ENCODE peak calls at places on chromosomes 12 and 14, in four cellular contexts. W is Right ventricle myocardium superior; T is GM03348; Y is stimulated activated CD4-positive, alpha-beta T cell treated with anti-CD3 and anti-CD28 coated beads, Interleukin-12 subunit alpha, Interleukin-12 subunit beta, amount 100 ng/mL, for 4 hours. S is an unnamed sample.

GRCh38 chr14:102317564-102318248 is 1.8 kb upstream of the ZNF839 start:
- DNase-seq in W (no peak), T (no peak), Y (no peak), S (peak; percentile 46)

GRCh38 chr14:75257241-75257640 is 21.4 kb upstream of the FOS start:
- DNase-seq in W (no peak), T (no peak), Y (no peak), S (peak; percentile 64)

GRCh38 chr12:38823743-38824142 is 81.6 kb downstream of the CPNE8 start:
- DNase-seq in W (no peak), T (no peak), Y (no peak), S (no peak)

GRCh38 chr12:5269846-5270245 is 162.1 kb upstream of the NTF3 start:
- DNase-seq in W (no peak), T (no peak), Y (no peak), S (no peak)

GRCh38 chr12:123131291-123131831 is 19.5 kb downstream of the PITPNM2 start:
- DNase-seq in W (no peak), T (no peak), Y (no peak), S (no peak)

GRCh38 chr14:43408472-43408871 is 1098.6 kb downstream of the FSCB start:
- DNase-seq in W (no peak), T (no peak), Y (no peak), S (no peak)

GRCh38 chr12:86748874-86749273 is 492.7 kb upstream of the MGAT4C start:
- DNase-seq in W (no peak), T (no peak), Y (no peak), S (no peak)

GRCh38 chr14:94582851-94583250 is 1.6 kb downstream of the SERPINA5 start:
- DNase-seq in W (no peak), T (no peak), Y (no peak), S (no peak)

GRCh38 chr14:74952697-74953484 is 2.5 kb downstream of the PGF start:
- DNase-seq in W (no peak), T (no peak), Y (no peak), S (no peak)

GRCh38 chr14:73285979-73286378 is 48.7 kb downstream of the PAPLN start:
- DNase-seq in W (no peak), T (no peak), Y (no peak), S (no peak)

GRCh38 chr14:34013714-34014055 is 62.8 kb upstream of the EGLN3 start:
- DNase-seq in W (no peak), T (no peak), Y (no peak), S (no peak)

S was measured in NCI-H226.